ENCODE peak calls at places on chromosome 14, in four cellular contexts. Z, O, X and B are unnamed samples.

GRCh38 chr14:65462411-65462810 is 49.9 kb downstream of the FUT8 start:
- DNase-seq in Z (no peak), O (no peak), X (no peak), B (peak)

GRCh38 chr14:22530101-22530500 is 58.9 kb downstream of the DAD1 start:
- DNase-seq in Z (no peak), O (no peak), X (no peak), B (no peak)

GRCh38 chr14:105855893-105856675 is 329.7 kb downstream of the TMEM121 start:
- DNase-seq in Z (no peak), O (no peak), X (no peak), B (no peak)

GRCh38 chr14:102252834-102253801 is 51.8 kb downstream of the MOK start:
- DNase-seq in Z (no peak), O (no peak), X (no peak), B (no peak)

GRCh38 chr14:67940894-67941455 is 121.4 kb downstream of the RAD51B start:
- DNase-seq in Z (no peak), O (no peak), X (no peak), B (no peak)

GRCh38 chr14:66600416-66600815 is 92.5 kb downstream of the GPHN start:
- DNase-seq in Z (no peak), O (no peak), X (no peak), B (no peak)

GRCh38 chr14:63564318-63564717 is 21.1 kb upstream of the PPP2R5E start:
- DNase-seq in Z (no peak), O (no peak), X (no peak), B (no peak)

GRCh38 chr14:34711169-34711568 is 3.2 kb downstream of the CFL2 start:
- DNase-seq in Z (no peak), O (peak), X (no peak), B (peak)

GRCh38 chr14:70186826-70187483 is 1.8 kb downstream of the SLC8A3 start:
- DNase-seq in Z (no peak), O (no peak), X (peak), B (no peak)

GRCh38 chr14:54173782-54174181 is 217.2 kb upstream of the BMP4 start:
- DNase-seq in Z (no peak), O (no peak), X (no peak), B (no peak)

GRCh38 chr14:106538193-106538592 is 1011.8 kb downstream of the TMEM121 start:
- DNase-seq in Z (no peak), O (no peak), X (no peak), B (no peak)

GRCh38 chr14:22378181-22378580 is 210.8 kb downstream of the DAD1 start:
- DNase-seq in Z (no peak), O (no peak), X (no peak), B (no peak)

GRCh38 chr14:53569471-53569870 is 387.2 kb downstream of the BMP4 start:
- DNase-seq in Z (no peak), O (no peak), X (no peak), B (no peak)

GRCh38 chr14:67423424-67423823 is 11.5 kb upstream of the PLEK2 start:
- DNase-seq in Z (no peak), O (no peak), X (no peak), B (no peak)

GRCh38 chr14:59236195-59236594 is 47.7 kb downstream of the DAAM1 start:
- DNase-seq in Z (no peak), O (no peak), X (no peak), B (no peak)

GRCh38 chr14:35975814-35976213 is 149.7 kb downstream of the BRMS1L start:
- DNase-seq in Z (no peak), O (no peak), X (no peak), B (no peak)

GRCh38 chr14:47948981-47949380 is 273.6 kb upstream of the MDGA2 start:
- DNase-seq in Z (no peak), O (no peak), X (no peak), B (no peak)

GRCh38 chr14:24372701-24373416 is 4.9 kb downstream of the NFATC4 start:
- DNase-seq in Z (no peak), O (no peak), X (no peak), B (no peak)

GRCh38 chr14:31510855-31511254 is 23.0 kb upstream of the GPR33 start:
- DNase-seq in Z (no peak), O (no peak), X (no peak), B (no peak)

GRCh38 chr14:69955855-69956567 is 76.8 kb downstream of the SMOC1 start:
- DNase-seq in Z (no peak), O (no peak), X (no peak), B (no peak)

GRCh38 chr14:61326847-61327246 is 5.5 kb downstream of the PRKCH start:
- DNase-seq in Z (no peak), O (no peak), X (no peak), B (no peak)
- TF ChIP-seq CREB1 in Z (no peak), O (no peak), X (peak), B (no peak)

GRCh38 chr14:84029720-84030119 is 1500.2 kb upstream of the FLRT2 start:
- DNase-seq in Z (no peak), O (no peak), X (no peak), B (no peak)
- TF ChIP-seq ATF2 in Z (no peak), O (no peak), X (no peak), B (no peak)

DNA sequence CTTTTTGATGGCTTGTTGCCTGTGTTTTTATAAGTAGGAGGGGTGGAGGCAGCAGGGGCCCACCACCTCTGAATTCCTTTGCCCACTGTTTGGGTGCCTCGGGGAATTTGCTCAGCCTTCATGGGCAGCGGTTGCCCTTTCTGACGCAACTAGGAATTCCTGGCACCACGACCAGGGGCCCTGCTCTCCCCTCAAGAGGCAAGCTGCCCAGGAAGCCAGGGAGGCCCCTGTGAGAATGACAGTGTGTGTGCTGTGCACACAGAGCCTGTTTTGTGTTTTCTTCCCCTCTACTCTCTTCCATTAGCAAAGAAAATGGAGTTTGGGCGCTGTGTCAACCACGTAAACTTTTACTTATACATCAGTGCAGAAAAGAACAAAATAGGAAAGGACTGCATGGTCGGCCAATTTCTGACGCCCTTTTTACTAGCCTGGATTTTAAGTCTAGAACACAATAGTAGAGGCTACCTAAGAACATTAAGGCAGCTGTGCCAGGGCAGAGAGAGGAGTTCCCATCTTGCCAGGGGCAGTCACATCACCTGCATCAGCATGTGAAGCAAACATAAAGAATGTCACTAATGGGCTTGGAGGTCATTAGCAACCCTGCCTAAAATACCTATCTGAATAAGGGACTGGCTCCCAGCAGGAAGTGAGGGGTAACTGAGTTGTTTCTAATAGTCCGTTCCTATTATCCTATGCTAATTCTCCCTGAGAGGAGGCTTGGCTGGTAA is 17.9 kb upstream of the PTGR2 start:
- DNase-seq in Z (peak), O (no peak), X (no peak), B (no peak)
- TF ChIP-seq CBX5 in Z (no peak), O (no peak), X (no peak), B (no peak)

DNA sequence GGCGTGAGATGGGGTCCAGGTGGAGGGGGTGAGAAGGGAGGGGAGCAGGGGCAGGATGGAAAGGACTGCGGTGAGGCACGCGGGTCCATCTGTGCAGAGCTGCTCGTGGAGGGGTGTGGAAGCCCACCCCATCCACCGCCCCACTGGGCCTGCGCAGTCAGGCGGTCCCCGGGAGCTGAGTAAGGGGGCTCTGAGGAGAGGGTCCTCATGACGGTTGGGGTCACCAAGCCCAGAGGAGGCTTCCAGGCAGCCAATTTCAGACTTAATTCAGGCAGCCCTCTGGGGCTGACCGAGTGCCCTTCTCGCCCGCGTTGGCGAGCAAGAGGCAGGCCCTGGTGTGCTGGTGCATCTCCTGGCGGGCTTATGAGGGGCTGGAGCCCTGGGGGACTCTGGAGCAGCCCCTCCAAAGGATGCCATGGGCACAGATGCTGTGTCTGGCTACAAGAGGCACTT is 115.5 kb downstream of the KIF26A start:
- DNase-seq in Z (no peak), O (no peak), X (no peak), B (no peak)
- TF ChIP-seq CREB1 in Z (no peak), O (no peak), X (no peak), B (no peak)

GRCh38 chr14:75335588-75335987 is 57.0 kb downstream of the FOS start:
- DNase-seq in Z (no peak), O (no peak), X (no peak), B (peak)
- TF ChIP-seq ATF2 in Z (no peak), O (no peak), X (no peak), B (no peak)

GRCh38 chr14:92945959-92946846 is 23.3 kb downstream of the CHGA start:
- DNase-seq in Z (no peak), O (no peak), X (no peak), B (no peak)
- TF ChIP-seq CBX5 in Z (no peak), O (no peak), X (no peak), B (no peak)